ENCODE peak calls at places on chromosomes 1 and 21, in four cellular contexts. W is stimulated activated CD4-positive, alpha-beta T cell treated with anti-CD3 and anti-CD28 coated beads, Interleukin-15, amount 100 ng/mL, for 48 hours; V is HT1080; L is activated CD4-positive, CD25-positive, alpha-beta regulatory T cell. J is an unnamed sample.

GRCh38 chr1:227370463-227371254 is 52.4 kb upstream of the CDC42BPA start:
- DNase-seq in W (no peak), V (peak), L (no peak), J (no peak)

GRCh38 chr1:178396789-178397188 is 100.0 kb downstream of the CLEC20A start:
- DNase-seq in W (no peak), V (no peak), L (no peak), J (no peak)

GRCh38 chr1:203453616-203454015 is 22.0 kb upstream of the PRELP start:
- DNase-seq in W (no peak), V (no peak), L (no peak), J (no peak)

GRCh38 chr1:230342019-230342418 is 84.1 kb downstream of the PGBD5 start:
- DNase-seq in W (no peak), V (no peak), L (no peak), J (no peak)

GRCh38 chr1:205563927-205564441 is 59.5 kb downstream of the CDK18 start:
- DNase-seq in W (no peak), V (no peak), L (no peak), J (no peak)

GRCh38 chr1:206796984-206797402 is 24.7 kb upstream of the IL10 start:
- DNase-seq in W (no peak), V (no peak), L (no peak), J (no peak)

GRCh38 chr1:32239335-32239734 is 7.7 kb upstream of the FAM167B start:
- DNase-seq in W (no peak), V (no peak), L (no peak), J (no peak)

GRCh38 chr1:8706995-8707396 is 110.4 kb downstream of the RERE start:
- DNase-seq in W (no peak), V (no peak), L (no peak), J (no peak)

GRCh38 chr1:153402226-153402625 is 11.4 kb upstream of the S100A8 start:
- DNase-seq in W (no peak), V (no peak), L (no peak), J (no peak)

GRCh38 chr1:184615301-184615700 is 139.4 kb downstream of the EDEM3 start:
- DNase-seq in W (no peak), V (no peak), L (no peak), J (no peak)

GRCh38 chr1:30317921-30318320 is 405.5 kb downstream of the MATN1 start:
- DNase-seq in W (no peak), V (no peak), L (no peak), J (no peak)

GRCh38 chr21:45052960-45053359 is 21.4 kb upstream of the ADARB1 start:
- DNase-seq in W (no peak), V (no peak), L (no peak), J (no peak)

GRCh38 chr1:246142320-246142893 is 364.7 kb downstream of the SMYD3 start:
- DNase-seq in W (no peak), V (peak), L (no peak), J (no peak)

GRCh38 chr1:171802207-171802606 is 20.7 kb downstream of the METTL13 start:
- DNase-seq in W (no peak), V (no peak), L (no peak), J (no peak)

GRCh38 chr1:154304664-154305337 is 16.1 kb upstream of the AQP10 start:
- DNase-seq in W (peak), V (peak), L (no peak), J (no peak)

GRCh38 chr1:50620680-50621329 is 197.6 kb upstream of the DMRTA2 start:
- DNase-seq in W (no peak), V (peak), L (no peak), J (peak)

GRCh38 chr1:214791961-214792360 is 189.0 kb downstream of the CENPF start:
- DNase-seq in W (no peak), V (no peak), L (no peak), J (no peak)

GRCh38 chr1:239677362-239677761 is 291.0 kb downstream of the CHRM3 start:
- DNase-seq in W (no peak), V (peak), L (no peak), J (no peak)

GRCh38 chr1:8218351-8219092 is 99.4 kb upstream of the SLC45A1 start:
- DNase-seq in W (no peak), V (peak), L (no peak), J (no peak)

GRCh38 chr1:239112092-239112491 is 274.3 kb upstream of the CHRM3 start:
- DNase-seq in W (no peak), V (no peak), L (no peak), J (no peak)

GRCh38 chr1:27503961-27504587 is 14.1 kb upstream of the WASF2 start:
- DNase-seq in W (no peak), V (no peak), L (no peak), J (peak)

GRCh38 chr1:20685099-20685662 is 24.0 kb upstream of the DDOST start:
- DNase-seq in W (no peak), V (no peak), L (no peak), J (peak)

GRCh38 chr1:235972316-235973090 is 92.4 kb downstream of the NID1 start:
- DNase-seq in W (no peak), V (peak), L (no peak), J (no peak)

GRCh38 chr1:162740755-162741154 is 49.7 kb upstream of the HSD17B7 start:
- DNase-seq in W (no peak), V (no peak), L (no peak), J (no peak)

GRCh38 chr1:85322655-85323054 is 46.2 kb upstream of the BCL10 start:
- DNase-seq in W (no peak), V (peak), L (no peak), J (no peak)

GRCh38 chr1:1117469-1117831 is 1.6 kb upstream of the C1orf159 start:
- DNase-seq in W (no peak), V (no peak), L (no peak), J (peak)